ENCODE peak calls at places on chromosomes 4 and X, in six cellular contexts. P, N, K, R, H and T are unnamed samples.

GRCh38 chr4:54099287-54099958 is 540 bp upstream of the GSX2 start:
- DNase-seq in P (no peak), N (no peak), K (no peak), R (peak), H (no peak), T (no peak)

GRCh38 chrX:132023117-132023895 is at the start of gene STK26:
- DNase-seq in P (peak), N (peak), K (peak), R (peak), H (peak), T (peak)

GRCh38 chr4:157792716-157793115 is 380.1 kb downstream of the GASK1B start:
- DNase-seq in P (no peak), N (no peak), K (no peak), R (no peak), H (no peak), T (no peak)

GRCh38 chr4:141659539-141659938 is 23.2 kb downstream of the IL15 start:
- DNase-seq in P (no peak), N (no peak), K (no peak), R (no peak), H (no peak), T (no peak)

GRCh38 chrX:39336709-39337294 is 535.5 kb downstream of the MID1IP1 start:
- DNase-seq in P (no peak), N (peak), K (no peak), R (peak), H (no peak), T (peak)

GRCh38 chrX:110442631-110443030 is 84.0 kb downstream of the RTL9 start:
- DNase-seq in P (no peak), N (peak), K (no peak), R (peak), H (peak), T (peak)

GRCh38 chrX:53587795-53588194 is 98.7 kb downstream of the HUWE1 start:
- DNase-seq in P (no peak), N (no peak), K (no peak), R (no peak), H (no peak), T (no peak)

GRCh38 chr4:28287837-28288236 is 1427.2 kb downstream of the STIM2 start:
- DNase-seq in P (no peak), N (no peak), K (no peak), R (no peak), H (no peak), T (peak)

GRCh38 chrX:40009462-40009851 is 88.3 kb downstream of the BCOR start:
- DNase-seq in P (no peak), N (no peak), K (no peak), R (no peak), H (no peak), T (no peak)

GRCh38 chr4:86035688-86036087 is 324.2 kb downstream of the MAPK10 start:
- DNase-seq in P (no peak), N (no peak), K (no peak), R (no peak), H (no peak), T (no peak)

GRCh38 chr4:94698187-94698586 is 59.6 kb upstream of the BMPR1B start:
- DNase-seq in P (no peak), N (no peak), K (no peak), R (no peak), H (no peak), T (no peak)

GRCh38 chr4:67122029-67122428 is 423.3 kb downstream of the CENPC start:
- DNase-seq in P (no peak), N (no peak), K (no peak), R (peak), H (no peak), T (peak)

GRCh38 chr4:96295143-96295763 is 455.4 kb downstream of the PDHA2 start:
- DNase-seq in P (no peak), N (no peak), K (no peak), R (no peak), H (no peak), T (no peak)

GRCh38 chr4:72302981-72303704 is 265.9 kb downstream of the ADAMTS3 start:
- DNase-seq in P (peak), N (peak), K (peak), R (peak), H (peak), T (peak)

GRCh38 chrX:131802836-131803626 is 220.1 kb upstream of the STK26 start:
- DNase-seq in P (peak), N (no peak), K (no peak), R (no peak), H (peak), T (no peak)

GRCh38 chr4:164906368-164906767 is 29.4 kb downstream of the APELA start:
- DNase-seq in P (no peak), N (no peak), K (no peak), R (no peak), H (no peak), T (no peak)

GRCh38 chr4:74006009-74006476 is 7.6 kb upstream of the CXCL5 start:
- DNase-seq in P (no peak), N (no peak), K (no peak), R (no peak), H (no peak), T (no peak)

GRCh38 chrX:40897768-40898167 is 162.4 kb upstream of the MED14 start:
- DNase-seq in P (no peak), N (no peak), K (no peak), R (no peak), H (no peak), T (no peak)

GRCh38 chrX:104972737-104973136 is 247.8 kb downstream of the TEX13A start:
- DNase-seq in P (no peak), N (no peak), K (no peak), R (no peak), H (no peak), T (no peak)

GRCh38 chrX:30577362-30577961 is at the start of gene TASL:
- DNase-seq in P (no peak), N (no peak), K (peak), R (peak), H (no peak), T (no peak)

GRCh38 chr4:930827-931193 is 1.3 kb downstream of the GAK start:
- DNase-seq in P (no peak), N (peak), K (no peak), R (no peak), H (no peak), T (no peak)

GRCh38 chr4:23234716-23235115 is 542.0 kb downstream of the GBA3 start:
- DNase-seq in P (no peak), N (no peak), K (no peak), R (no peak), H (no peak), T (no peak)

GRCh38 chrX:80879916-80880315 is 70.2 kb upstream of the BRWD3 start:
- DNase-seq in P (no peak), N (no peak), K (no peak), R (no peak), H (no peak), T (no peak)

GRCh38 chrX:134526399-134526798 is 66.4 kb downstream of the HPRT1 start:
- DNase-seq in P (no peak), N (no peak), K (no peak), R (no peak), H (no peak), T (no peak)

GRCh38 chr4:77817304-77818076 is 1.7 kb downstream of the CNOT6L start:
- DNase-seq in P (no peak), N (peak), K (no peak), R (peak), H (no peak), T (peak)

GRCh38 chr4:52051213-52051614 is at the start of gene SPATA18:
- DNase-seq in P (no peak), N (peak), K (no peak), R (no peak), H (no peak), T (peak)

GRCh38 chr4:26342328-26343040 is 21.7 kb downstream of the RBPJ start:
- DNase-seq in P (no peak), N (no peak), K (no peak), R (no peak), H (no peak), T (peak)

GRCh38 chrX:34379891-34380290 is 247.8 kb upstream of the FAM47A start:
- DNase-seq in P (no peak), N (no peak), K (no peak), R (no peak), H (no peak), T (no peak)

GRCh38 chrX:148070504-148070877 is 89.4 kb downstream of the FMR1NB start:
- DNase-seq in P (no peak), N (no peak), K (no peak), R (no peak), H (no peak), T (no peak)

GRCh38 chr4:24174622-24175021 is 284.8 kb upstream of the PPARGC1A start:
- DNase-seq in P (no peak), N (no peak), K (no peak), R (no peak), H (no peak), T (peak)

GRCh38 chrX:9171841-9172240 is 137.9 kb upstream of the FAM9B start:
- DNase-seq in P (no peak), N (no peak), K (no peak), R (no peak), H (no peak), T (no peak)

GRCh38 chr4:81319657-81320056 is 104.6 kb upstream of the PRKG2 start:
- DNase-seq in P (no peak), N (peak), K (no peak), R (no peak), H (no peak), T (peak)

GRCh38 chr4:187268940-187269339 is 545.3 kb upstream of the FAT1 start:
- DNase-seq in P (no peak), N (no peak), K (no peak), R (no peak), H (no peak), T (peak)